ENCODE peak calls at places on chromosome 17, in six cellular contexts. One of them, this sample, is unnamed. For H3K4me1, the result is how much of the 10 kb centered on the place peaks cover.

GRCh38 chr17:47941998-47942490 is 673 bp downstream of the PNPO start:
- DNase-seq in GM12878: no peak
- DNase-seq in A549: no peak
- DNase-seq in ovary: no peak
- DNase-seq in tibial nerve: no peak
- DNase-seq in uterus: no peak
- DNase-seq in this sample: no peak

GRCh38 chr17:55527520-55528118 is 16.4 kb upstream of the SMIM36 start:
- DNase-seq in GM12878: no peak
- DNase-seq in A549: peak
- DNase-seq in ovary: peak
- DNase-seq in tibial nerve: no peak
- DNase-seq in uterus: peak
- DNase-seq in this sample: no peak

GRCh38 chr17:79936661-79937434 is 97.6 kb upstream of the CBX4 start:
- DNase-seq in GM12878: no peak
- DNase-seq in A549: no peak
- DNase-seq in ovary: no peak
- DNase-seq in tibial nerve: no peak
- DNase-seq in uterus: no peak
- DNase-seq in this sample: no peak

GRCh38 chr17:46890638-46891037 is 32.3 kb upstream of the GOSR2 start:
- DNase-seq in GM12878: no peak
- DNase-seq in A549: no peak
- DNase-seq in ovary: no peak
- DNase-seq in tibial nerve: no peak
- DNase-seq in uterus: no peak
- DNase-seq in this sample: no peak

GRCh38 chr17:73551756-73552155 is 92.5 kb downstream of the SDK2 start:
- DNase-seq in GM12878: no peak
- DNase-seq in A549: no peak
- DNase-seq in ovary: no peak
- DNase-seq in tibial nerve: no peak
- DNase-seq in uterus: no peak
- DNase-seq in this sample: no peak

GRCh38 chr17:50872710-50873424 is 6.7 kb upstream of the TOB1 start:
- DNase-seq in GM12878: no peak
- DNase-seq in A549: no peak
- DNase-seq in ovary: no peak
- DNase-seq in tibial nerve: no peak
- DNase-seq in uterus: no peak
- DNase-seq in this sample: no peak

GRCh38 chr17:34275881-34276280 is 5.9 kb downstream of the CCL7 start:
- DNase-seq in GM12878: no peak
- DNase-seq in A549: no peak
- DNase-seq in ovary: no peak
- DNase-seq in tibial nerve: no peak
- DNase-seq in uterus: no peak
- DNase-seq in this sample: no peak

GRCh38 chr17:28255616-28256015 is 63.4 kb upstream of the TMEM97 start:
- DNase-seq in GM12878: no peak
- DNase-seq in A549: no peak
- DNase-seq in ovary: no peak
- DNase-seq in tibial nerve: no peak
- DNase-seq in uterus: no peak
- DNase-seq in this sample: no peak

GRCh38 chr17:34997355-34997862 is 17.1 kb downstream of the LIG3 start:
- DNase-seq in GM12878: no peak
- DNase-seq in A549: no peak
- DNase-seq in ovary: peak
- DNase-seq in tibial nerve: no peak
- DNase-seq in uterus: peak
- DNase-seq in this sample: peak

GRCh38 chr17:48542114-48542955 is 2.6 kb downstream of the HOXB2 start:
- DNase-seq in GM12878: no peak
- DNase-seq in A549: no peak
- DNase-seq in ovary: no peak
- DNase-seq in tibial nerve: no peak
- DNase-seq in uterus: peak
- DNase-seq in this sample: no peak

GRCh38 chr17:69581061-69581955 is 166.8 kb downstream of the MAP2K6 start:
- DNase-seq in GM12878: peak
- DNase-seq in A549: no peak
- DNase-seq in ovary: no peak
- DNase-seq in tibial nerve: no peak
- DNase-seq in uterus: no peak
- DNase-seq in this sample: no peak

GRCh38 chr17:77436058-77436442 is 295.3 kb downstream of the SEC14L1 start:
- DNase-seq in GM12878: no peak
- DNase-seq in A549: no peak
- DNase-seq in ovary: no peak
- DNase-seq in tibial nerve: no peak
- DNase-seq in uterus: no peak
- DNase-seq in this sample: no peak

GRCh38 chr17:4739122-4740024 is at the start of the genes CXCL16 and ZMYND15:
- DNase-seq in GM12878: no peak
- DNase-seq in A549: peak
- DNase-seq in ovary: peak
- DNase-seq in tibial nerve: no peak
- DNase-seq in uterus: peak
- DNase-seq in this sample: peak

GRCh38 chr17:30395398-30396022 is 16.8 kb downstream of the CPD start:
- DNase-seq in GM12878: no peak
- DNase-seq in A549: no peak
- DNase-seq in ovary: no peak
- DNase-seq in tibial nerve: no peak
- DNase-seq in uterus: no peak
- DNase-seq in this sample: no peak

GRCh38 chr17:68738044-68738443 is 136.9 kb upstream of the FAM20A start:
- DNase-seq in GM12878: no peak
- DNase-seq in A549: no peak
- DNase-seq in ovary: peak
- DNase-seq in tibial nerve: no peak
- DNase-seq in uterus: peak
- DNase-seq in this sample: no peak

GRCh38 chr17:496761-497586 is 144.4 kb upstream of the RPH3AL start:
- DNase-seq in GM12878: no peak
- DNase-seq in A549: no peak
- DNase-seq in ovary: no peak
- DNase-seq in tibial nerve: no peak
- DNase-seq in uterus: no peak
- DNase-seq in this sample: no peak

GRCh38 chr17:41651625-41652460 is 27.5 kb upstream of the KRT17 start:
- DNase-seq in GM12878: no peak
- DNase-seq in A549: no peak
- DNase-seq in ovary: no peak
- DNase-seq in tibial nerve: no peak
- DNase-seq in uterus: no peak
- DNase-seq in this sample: peak

GRCh38 chr17:58235821-58236220 is 2.6 kb upstream of the LPO start:
- DNase-seq in GM12878: no peak
- DNase-seq in A549: no peak
- DNase-seq in ovary: no peak
- DNase-seq in tibial nerve: no peak
- DNase-seq in uterus: no peak
- DNase-seq in this sample: no peak

GRCh38 chr17:68445671-68446070 is 11.6 kb downstream of the WIPI1 start:
- DNase-seq in GM12878: no peak
- DNase-seq in A549: no peak
- DNase-seq in ovary: no peak
- DNase-seq in tibial nerve: no peak
- DNase-seq in uterus: no peak
- DNase-seq in this sample: no peak

GRCh38 chr17:82247856-82248671 is 19.2 kb downstream of the SLC16A3 start:
- DNase-seq in GM12878: no peak
- DNase-seq in A549: no peak
- DNase-seq in ovary: no peak
- DNase-seq in tibial nerve: no peak
- DNase-seq in uterus: no peak
- DNase-seq in this sample: no peak

GRCh38 chr17:13601317-13601775 is 383 bp downstream of the HS3ST3A1 start:
- DNase-seq in GM12878: no peak
- DNase-seq in A549: no peak
- DNase-seq in ovary: peak
- DNase-seq in tibial nerve: no peak
- DNase-seq in uterus: no peak
- DNase-seq in this sample: no peak

GRCh38 chr17:33200587-33200986 is 92.5 kb downstream of the ASIC2 start:
- DNase-seq in GM12878: no peak
- DNase-seq in A549: peak
- DNase-seq in ovary: no peak
- DNase-seq in tibial nerve: no peak
- DNase-seq in uterus: no peak
- DNase-seq in this sample: no peak

GRCh38 chr17:67452681-67453554 is 75.8 kb downstream of the PITPNC1 start:
- DNase-seq in GM12878: peak
- DNase-seq in A549: no peak
- DNase-seq in ovary: no peak
- DNase-seq in tibial nerve: no peak
- DNase-seq in uterus: no peak
- DNase-seq in this sample: no peak

GRCh38 chr17:75237100-75238014 is 24.0 kb downstream of the GGA3 start:
- DNase-seq in GM12878: no peak
- DNase-seq in A549: no peak
- DNase-seq in ovary: no peak
- DNase-seq in tibial nerve: no peak
- DNase-seq in uterus: no peak
- DNase-seq in this sample: no peak
- TF ChIP-seq POLR2A in GM12878: peak
- TF ChIP-seq POLR2A in A549: no peak
- TF ChIP-seq POLR2A in ovary: no peak
- TF ChIP-seq POLR2A in tibial nerve: no peak
- TF ChIP-seq POLR2A in uterus: no peak
- TF ChIP-seq POLR2A in this sample: no peak

GRCh38 chr17:2180768-2181167 is 122.8 kb downstream of the SMG6 start:
- DNase-seq in GM12878: no peak
- DNase-seq in A549: no peak
- DNase-seq in ovary: no peak
- DNase-seq in tibial nerve: no peak
- DNase-seq in uterus: peak
- DNase-seq in this sample: no peak
- H3K4me1 ChIP-seq in GM12878: under half
- H3K4me1 ChIP-seq in A549: under half
- H3K4me1 ChIP-seq in ovary: half or more
- H3K4me1 ChIP-seq in tibial nerve: under half
- H3K4me1 ChIP-seq in uterus: under half
- H3K4me1 ChIP-seq in this sample: half or more

DNA sequence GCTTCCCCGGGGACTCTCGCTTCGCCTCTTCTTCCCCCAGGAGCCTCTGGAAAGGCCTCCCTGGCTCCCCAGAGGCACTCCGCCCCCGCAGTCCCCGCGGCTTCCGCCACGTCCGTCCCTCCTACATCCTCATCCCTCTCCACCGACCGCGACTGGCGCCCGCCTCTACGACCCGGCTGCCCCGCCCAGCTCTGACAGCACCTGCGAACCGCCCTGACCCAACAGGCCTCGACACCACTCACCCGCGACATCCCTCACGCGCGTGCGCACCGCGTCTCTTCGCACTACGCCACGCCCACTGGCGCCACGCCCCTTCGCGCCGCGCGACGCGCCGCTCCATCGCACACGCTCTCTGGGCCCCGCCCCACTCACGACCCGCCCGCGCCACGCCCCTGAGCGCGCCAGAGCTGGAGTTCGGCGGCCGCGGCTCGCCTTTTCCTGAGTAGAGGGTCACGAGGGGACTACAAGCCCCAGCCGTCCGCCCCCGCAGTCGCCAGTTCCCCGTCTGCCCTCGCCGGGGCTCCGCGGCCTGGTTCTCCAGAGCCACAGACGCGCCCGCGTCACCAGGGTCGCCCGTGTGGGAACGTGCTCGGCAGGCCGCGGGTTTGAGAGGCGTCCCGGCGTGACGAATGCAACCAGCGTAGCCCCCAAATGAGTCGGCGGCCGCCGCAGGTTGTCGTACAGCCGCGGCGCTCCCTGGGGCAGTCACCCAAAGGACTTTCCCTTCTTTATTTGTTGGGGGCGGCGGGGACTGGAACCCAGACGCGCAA is 56.2 kb upstream of the LRRC37A3 start:
- DNase-seq in GM12878: peak
- DNase-seq in A549: peak
- DNase-seq in ovary: peak
- DNase-seq in tibial nerve: peak
- DNase-seq in uterus: peak
- DNase-seq in this sample: peak
- TF ChIP-seq POLR2A in GM12878: peak
- TF ChIP-seq POLR2A in A549: peak
- TF ChIP-seq POLR2A in ovary: peak
- TF ChIP-seq POLR2A in tibial nerve: peak
- TF ChIP-seq POLR2A in uterus: peak
- TF ChIP-seq POLR2A in this sample: peak

DNA sequence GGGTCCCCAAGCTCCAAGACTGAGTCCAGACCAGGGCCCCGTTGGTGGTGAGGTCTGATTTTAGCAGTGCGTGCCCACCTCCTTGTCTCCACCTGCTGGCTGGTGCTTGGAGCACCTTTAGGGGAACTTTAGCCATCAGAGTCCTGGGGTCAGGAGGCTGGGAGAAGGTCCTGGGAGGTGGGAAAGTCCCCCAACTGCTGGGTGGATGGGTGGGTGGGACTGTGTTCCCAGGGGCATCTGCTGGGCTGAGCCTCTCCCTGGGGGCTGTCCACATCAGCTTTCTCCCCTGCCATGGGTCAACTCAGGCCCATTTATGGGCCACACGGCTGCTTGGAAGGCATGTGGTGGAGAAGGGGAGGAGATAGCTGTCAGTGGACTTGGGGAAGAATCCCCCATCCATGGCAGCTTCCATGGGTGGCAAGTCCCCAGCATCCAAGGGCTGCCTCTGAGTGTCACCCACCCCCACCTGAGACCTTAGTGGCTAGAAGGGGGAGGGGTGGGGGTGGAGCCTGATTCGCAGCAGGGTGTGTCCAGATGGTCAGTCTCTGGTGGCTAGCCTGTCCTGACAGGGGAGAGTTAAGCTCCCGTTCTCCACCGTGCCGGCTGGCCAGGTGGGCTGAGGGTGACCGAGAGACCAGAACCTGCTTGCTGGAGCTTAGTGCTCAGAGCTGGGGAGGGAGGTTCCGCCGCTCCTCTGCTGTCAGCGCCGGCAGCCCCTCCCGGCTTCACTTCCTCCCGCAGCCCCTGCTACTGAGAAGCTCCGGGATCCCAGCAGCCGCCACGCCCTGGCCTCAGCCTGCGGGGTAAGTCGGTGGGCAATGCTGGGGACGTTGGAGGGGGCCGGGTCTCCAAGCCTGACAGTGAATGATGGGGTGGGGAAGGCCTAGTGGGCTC is at the start of gene TRPV2:
- DNase-seq in GM12878: peak
- DNase-seq in A549: peak
- DNase-seq in ovary: no peak
- DNase-seq in tibial nerve: no peak
- DNase-seq in uterus: no peak
- DNase-seq in this sample: peak
- H3K4me1 ChIP-seq in GM12878: under half
- H3K4me1 ChIP-seq in A549: under half
- H3K4me1 ChIP-seq in ovary: under half
- H3K4me1 ChIP-seq in tibial nerve: under half
- H3K4me1 ChIP-seq in uterus: under half
- H3K4me1 ChIP-seq in this sample: under half

GRCh38 chr17:75817571-75817970 is 26.6 kb downstream of the UNC13D start:
- DNase-seq in GM12878: no peak
- DNase-seq in A549: no peak
- DNase-seq in ovary: no peak
- DNase-seq in tibial nerve: no peak
- DNase-seq in uterus: no peak
- DNase-seq in this sample: no peak
- TF ChIP-seq POLR2A in GM12878: no peak
- TF ChIP-seq POLR2A in A549: no peak
- TF ChIP-seq POLR2A in ovary: no peak
- TF ChIP-seq POLR2A in tibial nerve: no peak
- TF ChIP-seq POLR2A in uterus: no peak
- TF ChIP-seq POLR2A in this sample: no peak

This sample was measured in transverse colon.